ENCODE peak calls at places on chromosome 15, in five cellular contexts. One of them, this sample, is unnamed.

GRCh38 chr15:69045810-69046209 is 31.3 kb downstream of the NOX5 start:
- DNase-seq in Kasumi-1: no peak
- DNase-seq in midbrain: no peak
- DNase-seq in GM10248: no peak
- DNase-seq in left cardiac atrium: no peak
- DNase-seq in this sample: no peak

GRCh38 chr15:68417051-68417450 is 14.9 kb downstream of the ITGA11 start:
- DNase-seq in Kasumi-1: no peak
- DNase-seq in midbrain: no peak
- DNase-seq in GM10248: no peak
- DNase-seq in left cardiac atrium: no peak
- DNase-seq in this sample: no peak

GRCh38 chr15:28075482-28076029 is 23.6 kb downstream of the OCA2 start:
- DNase-seq in Kasumi-1: no peak
- DNase-seq in midbrain: no peak
- DNase-seq in GM10248: no peak
- DNase-seq in left cardiac atrium: no peak
- DNase-seq in this sample: no peak

GRCh38 chr15:38671675-38672141 is 107.1 kb upstream of the RASGRP1 start:
- DNase-seq in Kasumi-1: no peak
- DNase-seq in midbrain: no peak
- DNase-seq in GM10248: no peak
- DNase-seq in left cardiac atrium: no peak
- DNase-seq in this sample: no peak

GRCh38 chr15:62110000-62110851 is 43.4 kb downstream of the C2CD4A start:
- DNase-seq in Kasumi-1: no peak
- DNase-seq in midbrain: no peak
- DNase-seq in GM10248: no peak
- DNase-seq in left cardiac atrium: no peak
- DNase-seq in this sample: no peak

GRCh38 chr15:94235681-94236080 is 4.3 kb downstream of the MCTP2 start:
- DNase-seq in Kasumi-1: peak; percentile 15
- DNase-seq in midbrain: no peak
- DNase-seq in GM10248: no peak
- DNase-seq in left cardiac atrium: no peak
- DNase-seq in this sample: no peak

GRCh38 chr15:81258455-81258854 is 61.8 kb downstream of the IL16 start:
- DNase-seq in Kasumi-1: no peak
- DNase-seq in midbrain: no peak
- DNase-seq in GM10248: no peak
- DNase-seq in left cardiac atrium: no peak
- DNase-seq in this sample: no peak

GRCh38 chr15:62853833-62854210 is 188.7 kb upstream of the TPM1 start:
- DNase-seq in Kasumi-1: no peak
- DNase-seq in midbrain: no peak
- DNase-seq in GM10248: no peak
- DNase-seq in left cardiac atrium: no peak
- DNase-seq in this sample: no peak

GRCh38 chr15:29106116-29106515 is 163.5 kb downstream of the NSMCE3 start:
- DNase-seq in Kasumi-1: no peak
- DNase-seq in midbrain: no peak
- DNase-seq in GM10248: no peak
- DNase-seq in left cardiac atrium: peak; percentile 9
- DNase-seq in this sample: no peak

GRCh38 chr15:29889545-29890329 is 67.5 kb upstream of the TJP1 start:
- DNase-seq in Kasumi-1: no peak
- DNase-seq in midbrain: no peak
- DNase-seq in GM10248: no peak
- DNase-seq in left cardiac atrium: no peak
- DNase-seq in this sample: no peak

GRCh38 chr15:56934269-56934668 is 15.8 kb downstream of the TCF12 start:
- DNase-seq in Kasumi-1: no peak
- DNase-seq in midbrain: no peak
- DNase-seq in GM10248: no peak
- DNase-seq in left cardiac atrium: no peak
- DNase-seq in this sample: no peak